ENCODE peak calls at places on chromosomes 2 and 18, in nine cellular contexts. F is K562, M is A549, H is GM23338, K is GM12878, L is HepG2, E is SK-N-SH, N is Panc1, X is HL-60. G is an unnamed sample.

GRCh38 chr2:144042751-144043150 is 477.2 kb downstream of the ZEB2 start:
- DNase-seq in M (no peak), K (no peak), X (no peak), F (no peak), E (no peak), N (no peak), H (no peak), L (no peak), G (no peak)

GRCh38 chr18:79510731-79511141 is 115.0 kb downstream of the NFATC1 start:
- DNase-seq in M (no peak), H (no peak), X (no peak), K (no peak), L (no peak), E (no peak), N (no peak), F (no peak), G (no peak)

GRCh38 chr2:236217926-236218325 is 46.3 kb downstream of the ASB18 start:
- DNase-seq in E (peak), X (no peak), K (no peak), M (no peak), H (no peak), L (no peak), N (no peak), F (no peak), G (no peak)

GRCh38 chr2:19802088-19802806 is 99.5 kb downstream of the TTC32 start:
- DNase-seq in X (no peak), M (no peak), H (no peak), F (no peak), E (no peak), L (no peak), N (no peak), K (no peak), G (no peak)

GRCh38 chr18:62279561-62279960 is 45.5 kb upstream of the TNFRSF11A start:
- DNase-seq in K (no peak), L (no peak), X (no peak), N (no peak), H (peak), M (no peak), E (no peak), F (no peak), G (no peak)

GRCh38 chr18:79964330-79965118 is at the start of gene HSBP1L1:
- DNase-seq in E (peak), K (no peak), H (peak), F (no peak), L (peak), X (peak), M (peak), N (no peak), G (peak)

GRCh38 chr18:12155996-12156395 is 62.4 kb downstream of the ANKRD62 start:
- DNase-seq in H (no peak), X (no peak), L (no peak), K (no peak), N (no peak), F (no peak), E (no peak), M (no peak), G (no peak)

GRCh38 chr2:28117104-28117596 is 226.6 kb downstream of the BABAM2 start:
- DNase-seq in H (no peak), E (no peak), L (peak), F (no peak), X (no peak), K (no peak), N (no peak), M (no peak), G (no peak)

GRCh38 chr2:74573747-74574562 is 19.4 kb downstream of the DOK1 start:
- DNase-seq in K (peak), N (no peak), M (no peak), X (peak), F (no peak), H (no peak), E (no peak), L (no peak), G (no peak)

DNA sequence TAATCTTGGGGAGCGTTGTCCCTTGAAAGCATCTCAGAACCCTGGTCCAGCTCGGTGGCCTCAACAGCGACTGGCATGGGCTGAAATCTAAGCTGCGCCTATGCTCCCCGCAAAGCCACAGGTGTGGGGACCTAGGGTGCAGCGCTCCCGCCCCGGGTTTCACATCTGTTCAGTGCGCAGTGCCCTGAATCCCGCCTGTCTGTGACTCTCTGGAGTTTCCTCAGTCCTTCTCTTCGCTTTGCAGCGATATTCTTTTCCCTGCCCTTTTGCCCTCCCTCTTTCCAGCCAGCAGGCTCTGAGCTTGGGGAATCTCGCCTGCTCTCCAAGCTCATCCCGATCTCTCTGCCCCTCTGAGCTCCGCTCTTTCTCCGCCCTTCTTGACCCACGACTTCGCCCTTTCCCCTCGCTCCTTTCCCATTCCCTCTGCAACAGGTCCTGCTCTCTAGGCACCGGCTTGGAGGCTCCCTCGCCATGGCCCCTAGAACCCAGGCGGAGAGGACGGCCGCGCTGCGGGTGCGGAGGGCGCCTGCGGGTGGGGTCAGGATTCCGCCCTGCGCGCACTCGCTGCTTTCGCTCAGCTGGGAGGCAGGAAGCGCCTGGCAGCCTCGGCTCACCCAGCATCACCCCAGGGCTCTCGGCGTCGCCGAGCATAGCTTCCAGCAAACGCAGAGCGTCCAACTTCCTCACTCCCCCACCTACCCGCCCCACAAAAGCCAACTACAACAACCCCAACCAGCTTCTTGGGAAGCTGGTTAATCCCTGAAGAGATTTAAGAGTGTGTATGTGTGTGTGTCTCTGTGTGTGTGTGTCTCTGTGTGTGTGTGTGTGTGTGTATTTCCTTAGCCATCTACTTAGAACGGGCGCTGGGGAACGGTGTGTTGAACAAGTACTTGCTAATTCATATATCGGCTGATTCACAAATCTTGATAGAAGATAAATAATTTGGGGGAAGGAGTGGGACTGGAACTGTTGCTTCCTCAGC is 1.1 kb downstream of the GRP start:
- DNase-seq in N (no peak), H (peak), L (no peak), M (no peak), K (no peak), F (no peak), E (peak), X (no peak), G (no peak)
- TF ChIP-seq REST in N (no peak), H (no peak), L (no peak), M (no peak), K (no peak), F (no peak), E (no peak), X (no peak), G (no peak)

GRCh38 chr2:235026649-235027557 is 75.1 kb downstream of the SH3BP4 start:
- DNase-seq in F (no peak), L (no peak), H (peak), K (no peak), X (no peak), M (peak), E (no peak), N (no peak), G (peak)
- TF ChIP-seq REST in F (no peak), L (no peak), H (no peak), K (no peak), X (no peak), M (no peak), E (no peak), N (no peak), G (no peak)

GRCh38 chr2:33380001-33380609 is 96.3 kb upstream of the RASGRP3 start:
- DNase-seq in H (peak), X (no peak), F (peak), E (no peak), K (no peak), M (no peak), L (no peak), N (no peak), G (peak)
- TF ChIP-seq REST in H (no peak), X (no peak), F (no peak), E (no peak), K (no peak), M (no peak), L (no peak), N (no peak), G (no peak)

GRCh38 chr18:26700728-26701127 is 152.4 kb upstream of the KCTD1 start:
- DNase-seq in X (no peak), M (no peak), E (no peak), K (no peak), N (no peak), H (no peak), F (no peak), L (no peak), G (no peak)
- TF ChIP-seq REST in X (no peak), M (no peak), E (no peak), K (no peak), N (no peak), H (no peak), F (no peak), L (no peak), G (no peak)

GRCh38 chr18:31526374-31526773 is 28.4 kb downstream of the DSG2 start:
- DNase-seq in X (no peak), M (no peak), E (no peak), K (no peak), N (no peak), L (no peak), H (no peak), F (no peak), G (no peak)
- TF ChIP-seq REST in X (no peak), M (no peak), E (no peak), K (no peak), N (no peak), L (no peak), H (no peak), F (no peak), G (no peak)

GRCh38 chr2:207960090-207960489 is 65.2 kb downstream of the PLEKHM3 start:
- DNase-seq in X (no peak), N (no peak), K (no peak), F (peak), M (no peak), L (no peak), H (no peak), E (no peak), G (no peak)
- TF ChIP-seq REST in X (no peak), N (no peak), K (no peak), F (no peak), M (no peak), L (no peak), H (no peak), E (no peak), G (no peak)